ENCODE peak calls at places on chromosomes 1 and 21, in four cellular contexts. One of them, this sample, is unnamed.

GRCh38 chr1:151210830-151211229 is 12.5 kb downstream of the PIP5K1A start:
- DNase-seq in WTC11: no peak
- DNase-seq in K562: no peak
- DNase-seq in HepG2: no peak
- DNase-seq in this sample: no peak

GRCh38 chr21:42440187-42440792 is 36.6 kb downstream of the UBASH3A start:
- DNase-seq in WTC11: no peak
- DNase-seq in K562: no peak
- DNase-seq in HepG2: no peak
- DNase-seq in this sample: no peak

GRCh38 chr1:54506594-54506993 is 41.4 kb upstream of the ACOT11 start:
- DNase-seq in WTC11: no peak
- DNase-seq in K562: no peak
- DNase-seq in HepG2: no peak
- DNase-seq in this sample: no peak

GRCh38 chr1:84698151-84698651 is 7.9 kb upstream of the SSX2IP start:
- DNase-seq in WTC11: no peak
- DNase-seq in K562: no peak
- DNase-seq in HepG2: no peak
- DNase-seq in this sample: no peak

GRCh38 chr1:18948048-18948912 is 8.2 kb downstream of the IFFO2 start:
- DNase-seq in WTC11: no peak
- DNase-seq in K562: no peak
- DNase-seq in HepG2: no peak
- DNase-seq in this sample: no peak

GRCh38 chr1:61426254-61426653 is 298.7 kb downstream of the TM2D1 start:
- DNase-seq in WTC11: no peak
- DNase-seq in K562: no peak
- DNase-seq in HepG2: no peak
- DNase-seq in this sample: no peak

GRCh38 chr1:242205622-242206489 is 207.0 kb upstream of the MAP1LC3C start:
- DNase-seq in WTC11: no peak
- DNase-seq in K562: no peak
- DNase-seq in HepG2: no peak
- DNase-seq in this sample: no peak

GRCh38 chr1:58755468-58755872 is 28.4 kb downstream of the JUN start:
- DNase-seq in WTC11: no peak
- DNase-seq in K562: no peak
- DNase-seq in HepG2: peak
- DNase-seq in this sample: no peak

GRCh38 chr1:91278754-91279153 is 125.9 kb downstream of the HFM1 start:
- DNase-seq in WTC11: no peak
- DNase-seq in K562: no peak
- DNase-seq in HepG2: peak
- DNase-seq in this sample: peak

GRCh38 chr1:218476385-218476784 is 131.2 kb downstream of the TGFB2 start:
- DNase-seq in WTC11: no peak
- DNase-seq in K562: no peak
- DNase-seq in HepG2: peak
- DNase-seq in this sample: no peak

GRCh38 chr1:160137216-160137862 is 14.1 kb upstream of the ATP1A4 start:
- DNase-seq in WTC11: no peak
- DNase-seq in K562: no peak
- DNase-seq in HepG2: no peak
- DNase-seq in this sample: no peak

GRCh38 chr1:22238356-22239224 is 95.7 kb upstream of the WNT4 start:
- DNase-seq in WTC11: no peak
- DNase-seq in K562: no peak
- DNase-seq in HepG2: no peak
- DNase-seq in this sample: no peak

GRCh38 chr1:99531578-99532570 is 114.0 kb upstream of the PALMD start:
- DNase-seq in WTC11: no peak
- DNase-seq in K562: no peak
- DNase-seq in HepG2: no peak
- DNase-seq in this sample: no peak

DNA sequence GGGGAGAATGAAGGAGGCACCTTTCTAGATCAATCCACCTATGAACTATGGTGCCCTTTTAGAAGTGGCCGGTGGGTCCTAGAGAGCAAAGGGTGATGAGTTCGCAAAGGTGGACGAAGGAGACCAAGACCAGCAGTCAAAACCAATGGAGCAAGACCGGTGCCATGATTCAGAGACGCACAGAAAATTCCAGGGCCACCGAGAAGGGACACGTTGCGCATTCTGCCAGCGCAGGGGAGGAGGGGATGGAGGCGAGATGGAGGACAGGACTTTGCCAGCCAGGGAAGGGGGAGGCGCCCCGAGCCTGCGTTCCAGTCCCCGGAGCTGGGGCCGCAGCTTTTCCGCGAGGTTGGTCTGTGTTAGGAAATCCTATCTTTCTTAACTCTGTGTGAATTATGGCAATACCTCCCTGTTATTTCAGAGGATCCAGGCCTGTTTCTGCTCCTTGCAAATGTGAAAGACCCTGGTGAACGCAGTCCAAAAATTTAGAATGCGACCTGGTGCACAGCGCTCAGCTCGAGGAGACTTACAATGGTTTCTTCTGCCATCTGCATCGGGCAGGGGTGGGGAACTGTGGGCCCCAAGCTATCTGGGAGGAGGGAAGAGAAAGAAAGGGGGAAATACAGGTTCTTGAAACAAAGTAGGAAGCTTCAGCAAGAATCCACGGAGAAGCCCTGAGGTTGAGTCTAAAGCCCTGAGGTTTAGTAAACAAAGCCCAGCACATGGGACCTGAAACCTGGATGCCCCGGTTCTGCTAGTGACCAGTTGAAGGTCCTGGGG is 129.4 kb downstream of the MRPS6 start:
- DNase-seq in WTC11: peak
- DNase-seq in K562: no peak
- DNase-seq in HepG2: no peak
- DNase-seq in this sample: no peak
- TF ChIP-seq ELF4 in WTC11: no peak
- TF ChIP-seq ELF4 in K562: no peak
- TF ChIP-seq ELF4 in HepG2: no peak
- TF ChIP-seq ELF4 in this sample: no peak

GRCh38 chr1:224852901-224853568 is 76.4 kb upstream of the DNAH14 start:
- DNase-seq in WTC11: no peak
- DNase-seq in K562: peak
- DNase-seq in HepG2: peak
- DNase-seq in this sample: peak
- TF ChIP-seq ELF4 in WTC11: no peak
- TF ChIP-seq ELF4 in K562: no peak
- TF ChIP-seq ELF4 in HepG2: no peak
- TF ChIP-seq ELF4 in this sample: no peak

DNA sequence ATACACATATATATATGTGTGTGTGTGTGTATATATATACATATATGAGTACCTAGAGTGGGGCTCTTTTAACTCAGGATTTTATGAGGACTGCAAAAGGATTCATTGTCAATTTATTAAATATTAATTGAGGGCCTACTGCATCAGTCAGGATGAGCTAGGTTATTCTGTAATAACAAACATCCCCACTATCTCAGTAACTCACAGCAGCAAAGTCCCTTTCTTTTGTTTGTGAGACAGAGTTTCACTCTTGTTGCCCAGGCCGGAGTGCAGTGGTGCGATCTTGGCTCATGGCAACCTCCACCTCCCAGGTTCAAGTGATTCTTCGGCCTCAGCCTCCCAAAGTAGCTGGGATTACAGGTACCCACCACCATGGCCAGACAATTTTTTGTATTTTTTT is 63.8 kb upstream of the FAM20B start:
- DNase-seq in WTC11: no peak
- DNase-seq in K562: no peak
- DNase-seq in HepG2: no peak
- DNase-seq in this sample: no peak
- TF ChIP-seq ELF4 in WTC11: no peak
- TF ChIP-seq ELF4 in K562: no peak
- TF ChIP-seq ELF4 in HepG2: no peak
- TF ChIP-seq ELF4 in this sample: no peak

DNA sequence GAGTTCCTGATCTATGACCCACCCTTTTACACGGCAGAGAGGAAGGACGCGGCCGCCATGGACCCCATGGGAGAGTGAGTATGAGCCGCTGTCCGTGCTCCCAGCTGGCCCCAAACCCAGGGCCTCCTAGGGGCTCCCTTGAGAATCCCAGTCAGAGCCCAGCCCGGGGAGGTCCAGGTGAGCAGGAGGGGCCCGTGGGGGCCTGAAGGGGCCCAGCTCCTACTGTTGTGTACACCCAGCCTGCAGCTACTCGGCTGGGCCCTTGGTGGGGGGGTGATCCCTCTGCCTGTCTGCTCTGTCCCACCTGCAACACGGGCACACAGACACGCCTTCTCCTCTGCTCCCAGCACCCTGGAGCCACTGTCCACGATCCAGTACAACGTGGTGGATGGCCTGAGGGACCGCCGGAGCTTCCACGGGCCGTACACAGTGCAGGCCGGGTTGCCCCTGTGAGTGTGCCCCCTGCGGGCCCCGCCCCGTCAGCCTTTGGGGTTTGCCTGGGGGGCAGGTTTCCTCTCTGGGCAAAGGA is 28.6 kb upstream of the LRRC3 start:
- DNase-seq in WTC11: no peak
- DNase-seq in K562: no peak
- DNase-seq in HepG2: no peak
- DNase-seq in this sample: no peak
- TF ChIP-seq ELF4 in WTC11: no peak
- TF ChIP-seq ELF4 in K562: no peak
- TF ChIP-seq ELF4 in HepG2: no peak
- TF ChIP-seq ELF4 in this sample: no peak

DNA sequence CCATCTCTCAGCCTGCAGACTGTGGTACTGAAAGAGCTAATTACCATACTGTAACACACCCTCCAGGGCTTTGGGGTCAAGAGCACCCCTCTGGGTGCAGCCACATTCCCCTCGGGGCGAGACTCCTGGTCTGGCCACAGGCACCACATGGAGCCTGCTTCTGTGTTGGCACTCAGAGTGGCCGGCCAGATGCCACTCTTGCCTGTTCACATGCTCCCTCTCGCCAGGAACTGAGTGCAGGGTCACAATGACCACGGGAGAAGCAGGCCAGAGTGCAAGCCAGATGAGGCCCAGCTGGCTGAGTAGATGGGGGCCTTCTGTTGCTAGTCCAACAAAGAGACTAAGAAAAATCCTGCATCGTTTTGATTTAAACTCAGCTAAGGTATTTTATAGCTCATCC is 864.0 kb downstream of the KCNT2 start:
- DNase-seq in WTC11: no peak
- DNase-seq in K562: no peak
- DNase-seq in HepG2: no peak
- DNase-seq in this sample: no peak
- TF ChIP-seq ELF4 in WTC11: no peak
- TF ChIP-seq ELF4 in K562: no peak
- TF ChIP-seq ELF4 in HepG2: no peak
- TF ChIP-seq ELF4 in this sample: no peak

GRCh38 chr1:227891955-227892871 is 55.5 kb downstream of the WNT9A start:
- DNase-seq in WTC11: peak
- DNase-seq in K562: no peak
- DNase-seq in HepG2: no peak
- DNase-seq in this sample: no peak

GRCh38 chr1:227889047-227889862 is 58.5 kb downstream of the WNT9A start:
- DNase-seq in WTC11: no peak
- DNase-seq in K562: peak
- DNase-seq in HepG2: no peak
- DNase-seq in this sample: no peak

GRCh38 chr1:227891223-227891954 is 56.3 kb downstream of the WNT9A start:
- DNase-seq in WTC11: no peak
- DNase-seq in K562: no peak
- DNase-seq in HepG2: no peak
- DNase-seq in this sample: no peak

GRCh38 chr1:227889863-227890405 is 57.8 kb downstream of the WNT9A start:
- DNase-seq in WTC11: no peak
- DNase-seq in K562: no peak
- DNase-seq in HepG2: no peak
- DNase-seq in this sample: no peak

DNA sequence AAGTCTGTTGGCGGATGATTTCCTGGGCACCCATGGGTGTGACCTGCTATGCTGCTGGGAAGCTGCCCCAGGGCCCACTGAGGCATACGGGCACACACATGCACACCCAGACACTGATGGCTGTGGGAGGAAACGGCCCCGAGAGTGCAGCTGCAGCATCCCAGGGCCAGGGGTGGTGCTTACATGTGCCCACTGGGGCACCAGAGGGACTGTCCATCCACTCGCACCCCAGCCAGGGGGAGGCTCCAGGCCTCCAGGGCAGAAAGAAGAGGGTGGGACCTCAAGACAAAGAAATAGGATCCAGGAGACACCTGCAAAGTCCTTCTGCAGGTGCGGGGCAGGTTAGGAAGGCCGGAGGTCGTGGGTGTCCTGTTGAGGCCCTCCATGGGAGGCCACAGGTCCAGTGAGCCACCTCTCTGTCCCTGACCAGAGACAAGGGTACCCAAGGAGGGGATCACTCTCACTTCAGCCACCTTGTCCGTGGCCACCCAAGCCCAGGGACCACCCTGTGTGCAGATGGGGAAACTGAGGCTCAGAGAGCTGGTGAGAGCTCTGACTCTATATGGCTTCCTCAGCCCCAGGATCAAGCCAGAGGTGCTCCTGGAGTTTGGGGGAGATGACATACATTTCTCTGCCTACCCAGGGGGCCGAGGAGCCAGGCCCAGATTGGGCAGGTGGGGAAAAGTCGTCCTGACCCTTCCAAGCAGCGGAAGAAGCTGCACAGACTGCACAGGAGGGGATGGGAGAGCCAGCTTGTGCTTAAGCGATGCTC is 57.1 kb downstream of the WNT9A start:
- DNase-seq in WTC11: no peak
- DNase-seq in K562: no peak
- DNase-seq in HepG2: no peak
- DNase-seq in this sample: no peak
- TF ChIP-seq ELF4 in WTC11: no peak
- TF ChIP-seq ELF4 in K562: no peak
- TF ChIP-seq ELF4 in HepG2: no peak
- TF ChIP-seq ELF4 in this sample: no peak

GRCh38 chr1:109827466-109827865 is 63.7 kb upstream of the EPS8L3 start:
- DNase-seq in WTC11: no peak
- DNase-seq in K562: no peak
- DNase-seq in HepG2: no peak
- DNase-seq in this sample: no peak
- TF ChIP-seq ELF4 in WTC11: no peak
- TF ChIP-seq ELF4 in K562: no peak
- TF ChIP-seq ELF4 in HepG2: no peak
- TF ChIP-seq ELF4 in this sample: no peak

GRCh38 chr1:79373481-79374132 is 367.1 kb upstream of the ADGRL4 start:
- DNase-seq in WTC11: no peak
- DNase-seq in K562: no peak
- DNase-seq in HepG2: no peak
- DNase-seq in this sample: no peak

GRCh38 chr1:79380078-79380477 is 373.5 kb upstream of the ADGRL4 start:
- DNase-seq in WTC11: no peak
- DNase-seq in K562: no peak
- DNase-seq in HepG2: no peak
- DNase-seq in this sample: no peak

GRCh38 chr1:79371802-79372201 is 365.3 kb upstream of the ADGRL4 start:
- DNase-seq in WTC11: no peak
- DNase-seq in K562: no peak
- DNase-seq in HepG2: no peak
- DNase-seq in this sample: no peak

GRCh38 chr1:79375352-79375751 is 368.8 kb upstream of the ADGRL4 start:
- DNase-seq in WTC11: no peak
- DNase-seq in K562: no peak
- DNase-seq in HepG2: no peak
- DNase-seq in this sample: no peak

GRCh38 chr1:79376106-79376505 is 369.6 kb upstream of the ADGRL4 start:
- DNase-seq in WTC11: no peak
- DNase-seq in K562: no peak
- DNase-seq in HepG2: no peak
- DNase-seq in this sample: no peak
- TF ChIP-seq ELF4 in WTC11: no peak
- TF ChIP-seq ELF4 in K562: no peak
- TF ChIP-seq ELF4 in HepG2: no peak
- TF ChIP-seq ELF4 in this sample: no peak

This sample was measured in HEK293T.